ENCODE peak calls at places on chromosomes 11 and 22, in ten cellular contexts. U is heart left ventricle, P is progenitor cell of endocrine pancreas, Q is sigmoid colon, D is IMR-90, O is GM20000, N is H9, K is astrocyte of the spinal cord, Z is AG04450, S is Caco-2. L is an unnamed sample.

GRCh38 chr11:10328314-10329090 is 23.6 kb downstream of the ADM start:
- DNase-seq in U (no peak), P (no peak), Q (no peak), D (peak), O (no peak), N (no peak), K (peak), Z (no peak), S (peak), L (no peak)

GRCh38 chr11:126834149-126834548 is 166.4 kb downstream of the KIRREL3 start:
- DNase-seq in U (no peak), P (no peak), Q (no peak), D (peak), O (no peak), N (no peak), K (peak), Z (peak), S (no peak), L (no peak)

GRCh38 chr11:12066056-12066798 is 44.2 kb upstream of the MICAL2 start:
- DNase-seq in U (no peak), P (no peak), Q (peak), D (peak), O (no peak), N (no peak), K (peak), Z (peak), S (peak), L (no peak)

GRCh38 chr22:33918676-33919590 is 1.3 kb downstream of the LARGE1 start:
- DNase-seq in U (no peak), P (no peak), Q (no peak), D (peak), O (no peak), N (no peak), K (no peak), Z (no peak), S (no peak), L (no peak)

GRCh38 chr22:37431366-37431765 is 4.1 kb upstream of the ELFN2 start:
- DNase-seq in U (no peak), P (no peak), Q (no peak), D (peak), O (no peak), N (no peak), K (no peak), Z (no peak), S (no peak), L (no peak)

GRCh38 chr11:109668973-109669634 is 247.1 kb downstream of the C11orf87 start:
- DNase-seq in U (no peak), P (no peak), Q (no peak), D (peak), O (no peak), N (no peak), K (no peak), Z (no peak), S (no peak), L (no peak)

GRCh38 chr11:108734956-108735559 is 70.2 kb downstream of the DDX10 start:
- DNase-seq in U (no peak), P (no peak), Q (no peak), D (peak), O (no peak), N (no peak), K (peak), Z (no peak), S (peak), L (no peak)

GRCh38 chr11:3642071-3642951 is 519 bp upstream of the ART5 start:
- DNase-seq in U (peak), P (peak), Q (peak), D (peak), O (peak), N (peak), K (peak), Z (peak), S (peak), L (peak)

GRCh38 chr11:44767421-44767820 is 40.7 kb downstream of the TSPAN18 start:
- DNase-seq in U (no peak), P (no peak), Q (no peak), D (peak), O (no peak), N (no peak), K (no peak), Z (no peak), S (no peak), L (no peak)

GRCh38 chr22:39308614-39309363 is 10.6 kb downstream of the RPL3 start:
- DNase-seq in U (peak), P (no peak), Q (peak), D (peak), O (no peak), N (peak), K (peak), Z (peak), S (no peak), L (no peak)

GRCh38 chr11:30197869-30198268 is 32.9 kb upstream of the FSHB start:
- DNase-seq in U (no peak), P (no peak), Q (no peak), D (no peak), O (no peak), N (no peak), K (no peak), Z (no peak), S (no peak), L (no peak)

GRCh38 chr11:40689823-40690222 is 769.6 kb downstream of the LRRC4C start:
- DNase-seq in U (no peak), P (no peak), Q (no peak), D (no peak), O (no peak), N (no peak), K (no peak), Z (no peak), S (no peak), L (no peak)

GRCh38 chr22:24187731-24188644 is 6.7 kb downstream of the SUSD2 start:
- DNase-seq in U (no peak), P (no peak), Q (peak), D (no peak), O (no peak), N (no peak), K (no peak), Z (no peak), S (no peak), L (peak)

GRCh38 chr11:124778281-124778680 is 16.2 kb upstream of the ESAM start:
- DNase-seq in U (no peak), P (no peak), Q (no peak), D (no peak), O (no peak), N (no peak), K (no peak), Z (no peak), S (peak), L (no peak)

GRCh38 chr11:92870241-92870826 is 99.1 kb upstream of the MTNR1B start:
- DNase-seq in U (no peak), P (no peak), Q (no peak), D (peak), O (no peak), N (no peak), K (peak), Z (no peak), S (no peak), L (no peak)

GRCh38 chr22:32058656-32059280 is 15.7 kb downstream of the SLC5A1 start:
- DNase-seq in U (no peak), P (no peak), Q (no peak), D (no peak), O (no peak), N (no peak), K (no peak), Z (no peak), S (no peak), L (no peak)

GRCh38 chr22:26143801-26144325 is 25.4 kb upstream of the SEZ6L start:
- DNase-seq in U (no peak), P (no peak), Q (no peak), D (no peak), O (no peak), N (no peak), K (no peak), Z (no peak), S (no peak), L (no peak)

GRCh38 chr11:69904331-69905201 is 85.3 kb upstream of the FGF3 start:
- DNase-seq in U (peak), P (no peak), Q (no peak), D (no peak), O (no peak), N (no peak), K (no peak), Z (no peak), S (no peak), L (peak)

GRCh38 chr11:126522152-126522551 is 166.7 kb downstream of the ST3GAL4 start:
- DNase-seq in U (no peak), P (no peak), Q (peak), D (peak), O (no peak), N (no peak), K (no peak), Z (no peak), S (no peak), L (no peak)

GRCh38 chr22:32583074-32583677 is 108.6 kb downstream of the FBXO7 start:
- DNase-seq in U (no peak), P (no peak), Q (peak), D (no peak), O (no peak), N (no peak), K (no peak), Z (no peak), S (no peak), L (no peak)

GRCh38 chr11:96033569-96033968 is 109.7 kb upstream of the MTMR2 start:
- DNase-seq in U (no peak), P (no peak), Q (no peak), D (no peak), O (no peak), N (no peak), K (no peak), Z (no peak), S (no peak), L (no peak)

GRCh38 chr11:68601147-68601546 is 83.2 kb upstream of the GAL start:
- DNase-seq in U (no peak), P (no peak), Q (no peak), D (no peak), O (no peak), N (no peak), K (no peak), Z (no peak), S (no peak), L (no peak)

GRCh38 chr11:3052109-3052479 is 5.1 kb downstream of the CARS1 start:
- DNase-seq in U (no peak), P (no peak), Q (no peak), D (no peak), O (peak), N (no peak), K (no peak), Z (no peak), S (no peak), L (no peak)

GRCh38 chr11:59551651-59552521 is 40.5 kb downstream of the OR4D9 start:
- DNase-seq in U (no peak), P (no peak), Q (peak), D (peak), O (no peak), N (peak), K (peak), Z (no peak), S (peak), L (no peak)

GRCh38 chr11:17720796-17721171 is 1.4 kb downstream of the MYOD1 start:
- DNase-seq in U (no peak), P (no peak), Q (no peak), D (no peak), O (no peak), N (peak), K (no peak), Z (no peak), S (no peak), L (no peak)

GRCh38 chr11:27331984-27332383 is 31.0 kb downstream of the CCDC34 start:
- DNase-seq in U (no peak), P (no peak), Q (no peak), D (peak), O (no peak), N (no peak), K (no peak), Z (no peak), S (no peak), L (no peak)

GRCh38 chr11:100827934-100828661 is 141.0 kb downstream of the ARHGAP42 start:
- DNase-seq in U (no peak), P (peak), Q (no peak), D (peak), O (peak), N (peak), K (peak), Z (peak), S (peak), L (no peak)

GRCh38 chr22:19799322-19800190 is 39.0 kb downstream of the TBX1 start:
- DNase-seq in U (peak), P (no peak), Q (peak), D (peak), O (no peak), N (no peak), K (peak), Z (peak), S (no peak), L (peak)

GRCh38 chr11:102302241-102302640 is 15.0 kb upstream of the BIRC3 start:
- DNase-seq in U (no peak), P (no peak), Q (no peak), D (no peak), O (no peak), N (no peak), K (peak), Z (no peak), S (no peak), L (no peak)

GRCh38 chr11:57458060-57458409 is 2.3 kb upstream of the RTN4RL2 start:
- DNase-seq in U (no peak), P (no peak), Q (no peak), D (no peak), O (no peak), N (peak), K (no peak), Z (no peak), S (peak), L (no peak)

GRCh38 chr11:113572349-113572748 is 97.2 kb upstream of the DRD2 start:
- DNase-seq in U (no peak), P (no peak), Q (no peak), D (no peak), O (no peak), N (no peak), K (no peak), Z (no peak), S (no peak), L (no peak)

GRCh38 chr22:38924197-38924952 is 33.0 kb upstream of the APOBEC3A start:
- DNase-seq in U (no peak), P (no peak), Q (peak), D (peak), O (no peak), N (no peak), K (peak), Z (peak), S (peak), L (no peak)

DNA sequence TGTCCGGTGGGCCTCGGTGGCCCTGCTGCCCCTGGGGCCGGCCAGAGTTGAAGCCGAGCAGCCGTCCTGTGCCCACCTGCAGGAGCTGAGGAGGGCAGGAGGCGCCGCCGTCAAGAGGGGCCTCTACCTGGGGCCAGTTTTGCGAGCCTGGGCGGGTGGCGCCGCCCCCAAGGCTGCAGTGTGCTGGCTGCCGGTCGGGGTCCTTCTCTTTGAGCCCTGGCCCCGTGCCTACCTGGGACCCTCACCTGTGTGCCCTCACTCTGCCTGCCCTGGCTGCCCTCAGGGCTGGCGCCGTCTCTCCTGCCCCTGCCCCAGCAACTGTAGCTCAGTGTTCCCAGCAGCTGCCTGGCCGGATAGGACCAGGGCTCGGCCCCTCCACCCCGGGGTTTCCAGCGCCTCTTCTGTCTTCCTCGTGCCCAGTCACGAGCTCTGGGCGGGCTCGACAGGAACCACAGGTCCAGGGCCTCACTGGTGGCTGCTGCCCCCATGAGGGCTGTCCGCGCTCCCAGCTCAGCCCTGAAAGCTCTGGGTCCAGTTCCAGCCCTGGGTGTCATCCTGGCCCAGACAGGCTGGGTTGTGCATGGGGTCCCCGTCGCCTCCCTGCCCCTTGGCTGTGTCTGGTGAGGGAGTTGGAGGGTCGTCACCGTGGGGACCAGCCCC is 38.3 kb downstream of the MOB2 start:
- DNase-seq in U (no peak), P (no peak), Q (no peak), D (no peak), O (no peak), N (no peak), K (no peak), Z (no peak), S (no peak), L (no peak)
- TF ChIP-seq CTCF in U (no peak), P (no peak), Q (no peak), D (no peak), O (no peak), N (no peak), K (no peak), Z (no peak), S (no peak), L (no peak)

DNA sequence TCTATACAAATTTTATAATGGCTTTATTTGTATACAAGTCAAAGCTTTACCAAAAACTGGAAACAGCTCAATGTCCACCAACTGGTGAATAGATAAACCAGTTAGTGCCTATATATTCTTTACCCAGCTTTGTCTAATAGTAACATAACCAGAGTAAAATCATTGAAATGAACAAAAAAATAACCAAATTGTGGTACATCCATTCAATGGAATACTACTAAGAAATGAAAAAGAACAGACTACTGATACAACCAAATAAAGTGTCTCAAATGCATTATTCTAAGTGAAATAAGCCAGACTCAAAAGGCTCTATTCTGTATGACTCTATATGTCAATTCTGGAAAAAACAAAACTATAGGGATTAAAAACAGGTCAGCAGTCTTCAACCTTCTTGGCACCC is 40.9 kb upstream of the LDLRAD3 start:
- DNase-seq in U (no peak), P (no peak), Q (no peak), D (no peak), O (no peak), N (no peak), K (no peak), Z (no peak), S (no peak), L (no peak)
- TF ChIP-seq CTCF in U (no peak), P (no peak), Q (no peak), D (no peak), O (no peak), N (no peak), K (no peak), Z (no peak), S (no peak), L (no peak)

GRCh38 chr11:32280339-32280738 is 155.0 kb downstream of the WT1 start:
- DNase-seq in U (no peak), P (no peak), Q (no peak), D (no peak), O (no peak), N (no peak), K (no peak), Z (no peak), S (no peak), L (no peak)

GRCh38 chr11:32279672-32280071 is 155.7 kb downstream of the WT1 start:
- DNase-seq in U (no peak), P (no peak), Q (no peak), D (no peak), O (no peak), N (no peak), K (no peak), Z (no peak), S (no peak), L (no peak)
- TF ChIP-seq CTCF in U (no peak), P (peak), Q (no peak), D (no peak), O (no peak), N (peak), K (peak), Z (peak), S (peak), L (peak)

GRCh38 chr22:47168900-47169800 is 406.7 kb downstream of the TBC1D22A start:
- DNase-seq in U (peak), P (no peak), Q (peak), D (peak), O (no peak), N (peak), K (no peak), Z (no peak), S (peak), L (peak)
- TF ChIP-seq CTCF in U (no peak), P (peak), Q (no peak), D (peak), O (no peak), N (peak), K (peak), Z (peak), S (peak), L (peak)

GRCh38 chr11:115887727-115888126 is 383.5 kb upstream of the CADM1 start:
- DNase-seq in U (no peak), P (no peak), Q (no peak), D (no peak), O (no peak), N (no peak), K (no peak), Z (no peak), S (no peak), L (no peak)

GRCh38 chr11:115887316-115887715 is 383.1 kb upstream of the CADM1 start:
- DNase-seq in U (no peak), P (no peak), Q (no peak), D (no peak), O (no peak), N (no peak), K (no peak), Z (no peak), S (no peak), L (no peak)

GRCh38 chr11:115885446-115885978 is 381.3 kb upstream of the CADM1 start:
- DNase-seq in U (no peak), P (no peak), Q (no peak), D (no peak), O (no peak), N (no peak), K (no peak), Z (no peak), S (no peak), L (no peak)

GRCh38 chr11:115884800-115885445 is 380.7 kb upstream of the CADM1 start:
- DNase-seq in U (no peak), P (no peak), Q (no peak), D (no peak), O (no peak), N (no peak), K (no peak), Z (no peak), S (no peak), L (no peak)

DNA sequence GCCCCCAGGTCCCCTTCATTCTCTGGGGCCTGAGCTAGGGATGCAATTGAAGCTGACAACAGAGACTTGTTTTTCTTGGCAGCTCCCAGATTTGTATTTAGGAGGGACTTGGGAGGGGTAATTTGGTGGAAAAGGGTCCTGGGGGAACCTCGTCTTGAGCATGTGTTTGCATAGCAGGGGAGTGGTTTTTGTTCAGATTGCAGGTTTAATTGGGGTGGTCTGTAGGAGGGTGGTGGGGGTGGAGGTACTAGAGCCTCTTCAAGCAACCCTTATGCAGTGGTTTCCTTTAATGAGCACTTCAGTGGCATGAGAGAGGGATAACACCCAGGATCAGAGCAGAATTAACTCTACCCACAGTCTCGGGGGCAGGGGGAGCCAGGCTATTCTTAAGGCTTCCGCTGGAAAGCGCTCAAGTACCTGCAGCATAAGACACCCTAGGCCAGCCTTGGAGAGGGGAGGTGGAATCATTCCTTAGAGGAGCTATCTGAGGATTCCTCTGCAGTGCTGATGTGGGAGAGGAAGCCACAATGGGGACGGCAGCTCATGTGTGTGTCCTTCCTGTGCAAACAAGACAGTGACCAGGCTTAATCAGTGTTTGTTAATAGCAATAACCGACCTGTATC is 382.0 kb upstream of the CADM1 start:
- DNase-seq in U (no peak), P (no peak), Q (no peak), D (no peak), O (no peak), N (no peak), K (no peak), Z (no peak), S (no peak), L (no peak)
- TF ChIP-seq CTCF in U (no peak), P (no peak), Q (no peak), D (no peak), O (no peak), N (no peak), K (no peak), Z (no peak), S (no peak), L (no peak)

GRCh38 chr11:497565-498296 is 9.3 kb downstream of the RNH1 start:
- DNase-seq in U (no peak), P (no peak), Q (no peak), D (no peak), O (no peak), N (no peak), K (no peak), Z (no peak), S (no peak), L (no peak)
- TF ChIP-seq CTCF in U (no peak), P (no peak), Q (no peak), D (no peak), O (no peak), N (no peak), K (no peak), Z (no peak), S (no peak), L (no peak)

DNA sequence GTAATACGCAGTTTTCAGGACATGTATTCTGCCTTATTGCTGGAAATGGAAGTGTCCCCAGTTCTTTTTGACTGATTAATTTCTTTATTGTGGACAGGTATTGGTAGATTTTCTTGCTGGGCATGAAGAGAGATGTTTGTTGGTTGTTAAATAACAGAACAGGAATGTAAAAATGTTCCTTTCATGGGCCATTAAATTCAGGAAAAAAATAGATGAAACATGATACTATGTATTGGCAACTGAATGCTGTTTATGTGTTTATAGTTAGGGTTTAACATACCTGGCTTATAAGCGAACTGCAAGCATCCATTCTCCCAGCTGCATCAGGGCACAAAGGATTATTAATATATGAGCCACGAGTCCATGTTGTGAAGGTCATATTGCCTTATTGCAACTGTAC is 368.4 kb downstream of the NELL1 start:
- DNase-seq in U (no peak), P (no peak), Q (no peak), D (no peak), O (no peak), N (no peak), K (no peak), Z (no peak), S (no peak), L (no peak)
- TF ChIP-seq CTCF in U (no peak), P (no peak), Q (no peak), D (no peak), O (no peak), N (no peak), K (no peak), Z (no peak), S (no peak), L (no peak)